ENCODE peak calls at places on chromosomes 1 and 21, in six cellular contexts. M is tibial artery, H is transverse colon, R is tibial nerve, Y is fibroblast of mammary gland, K is heart left ventricle. P is an unnamed sample.

GRCh38 chr1:185289880-185290279 is 27.2 kb downstream of the IVNS1ABP start:
- DNase-seq in Y (no peak), K (no peak), M (no peak), R (no peak), H (no peak), P (no peak)

GRCh38 chr1:200333329-200333728 is 76.5 kb downstream of the ZNF281 start:
- DNase-seq in R (no peak), H (no peak), Y (no peak), M (no peak), K (no peak), P (no peak)

GRCh38 chr1:80892452-80892995 is 908.2 kb upstream of the ADGRL2 start:
- DNase-seq in K (no peak), R (no peak), Y (peak; percentile 12), H (no peak), M (no peak), P (peak; percentile 39)

GRCh38 chr1:155324717-155325595 is 4.3 kb downstream of the RUSC1 start:
- DNase-seq in K (peak; percentile 64), H (peak; percentile 77), R (no peak), M (peak; percentile 75), Y (peak; percentile 45), P (peak; percentile 49)

GRCh38 chr1:89483010-89483756 is 41.4 kb upstream of the LRRC8B start:
- DNase-seq in H (peak; percentile 79), M (no peak), R (peak; percentile 96), Y (peak; percentile 82), K (peak; percentile 82), P (peak; percentile 93)

GRCh38 chr1:210989949-210990348 is 144.0 kb downstream of the KCNH1 start:
- DNase-seq in M (no peak), Y (no peak), K (no peak), H (no peak), R (no peak), P (no peak)

GRCh38 chr1:219138747-219139146 is 34.9 kb upstream of the LYPLAL1 start:
- DNase-seq in M (no peak), H (no peak), K (no peak), R (no peak), Y (no peak), P (no peak)

GRCh38 chr1:206439205-206439604 is 31.1 kb upstream of the IKBKE start:
- DNase-seq in H (no peak), M (no peak), K (no peak), Y (no peak), R (no peak), P (no peak)

GRCh38 chr1:54342764-54343687 is 63.2 kb downstream of the SSBP3 start:
- DNase-seq in R (no peak), H (no peak), K (peak; percentile 13), M (no peak), Y (no peak), P (no peak)

GRCh38 chr21:43304206-43304605 is 122.7 kb downstream of the SIK1 start:
- DNase-seq in H (no peak), R (no peak), Y (no peak), M (peak; percentile 53), K (peak; percentile 5), P (no peak)

GRCh38 chr1:32993215-32993566 is 28.6 kb upstream of the RNF19B start:
- DNase-seq in K (no peak), M (no peak), Y (no peak), R (no peak), H (no peak), P (no peak)

GRCh38 chr1:46134660-46135331 is 2.4 kb upstream of the PIK3R3 start:
- DNase-seq in Y (peak; percentile 95), R (no peak), M (no peak), H (no peak), K (peak; percentile 37), P (peak; percentile 81)

GRCh38 chr1:47438321-47439150 is 692 bp downstream of the FOXD2 start:
- DNase-seq in R (no peak), M (peak; percentile 75), K (no peak), Y (no peak), H (peak; percentile 41), P (peak; percentile 54)

GRCh38 chr1:240109920-240110685 is 18.4 kb downstream of the FMN2 start:
- DNase-seq in M (no peak), Y (no peak), R (no peak), K (no peak), H (no peak), P (no peak)

GRCh38 chr21:38048241-38048640 is 132.0 kb upstream of the KCNJ6 start:
- DNase-seq in R (no peak), H (no peak), Y (no peak), M (no peak), K (no peak), P (no peak)

GRCh38 chr1:228018961-228019721 is 12.3 kb downstream of the WNT3A start:
- DNase-seq in M (peak; percentile 35), Y (no peak), H (no peak), R (no peak), K (no peak), P (no peak)

GRCh38 chr1:38858833-38859560 is 575 bp downstream of the RRAGC start:
- DNase-seq in M (peak; percentile 81), H (peak; percentile 79), Y (peak; percentile 67), K (peak; percentile 67), R (peak; percentile 30), P (peak; percentile 70)

GRCh38 chr1:10140981-10141380 is 69.4 kb upstream of the KIF1B start:
- DNase-seq in K (no peak), H (no peak), R (no peak), Y (no peak), M (no peak), P (no peak)

GRCh38 chr21:38982096-38982495 is 176.4 kb downstream of the ETS2 start:
- DNase-seq in R (no peak), H (no peak), M (no peak), Y (no peak), K (no peak), P (peak; percentile 54)

GRCh38 chr1:55813619-55814018 is 598.5 kb upstream of the USP24 start:
- DNase-seq in K (peak; percentile 56), Y (peak; percentile 93), M (peak; percentile 73), H (peak; percentile 56), R (peak; percentile 75), P (peak; percentile 88)

GRCh38 chr1:180310095-180310494 is 80.0 kb downstream of the LHX4 start:
- DNase-seq in H (no peak), K (no peak), Y (peak; percentile 66), R (no peak), M (no peak), P (peak; percentile 47)

GRCh38 chr1:182397653-182398388 is 2.6 kb downstream of the TEDDM1 start:
- DNase-seq in Y (peak; percentile 31), H (no peak), R (no peak), K (no peak), M (no peak), P (peak; percentile 17)

GRCh38 chr1:180248731-180249681 is 18.9 kb downstream of the LHX4 start:
- DNase-seq in K (no peak), Y (no peak), R (no peak), H (no peak), M (peak; percentile 51), P (no peak)

GRCh38 chr21:15065381-15066230 is 806 bp upstream of the NRIP1 start:
- DNase-seq in M (peak; percentile 89), R (peak; percentile 87), Y (peak; percentile 83), H (peak; percentile 80), K (peak; percentile 88), P (peak; percentile 93)

GRCh38 chr1:26907071-26907922 is 6.5 kb downstream of the NR0B2 start:
- DNase-seq in K (no peak), H (peak; percentile 41), M (no peak), R (no peak), Y (peak; percentile 96), P (peak; percentile 73)

GRCh38 chr1:229408458-229409037 is 25.3 kb downstream of the ACTA1 start:
- DNase-seq in K (peak; percentile 92), R (no peak), M (no peak), Y (no peak), H (no peak), P (no peak)

GRCh38 chr1:65791860-65792670 is 630 bp upstream of the PDE4B start:
- DNase-seq in R (no peak), Y (peak; percentile 16), K (no peak), H (peak; percentile 8), M (no peak), P (peak; percentile 33)

GRCh38 chr21:42388740-42389448 is 7.0 kb downstream of the TMPRSS3 start:
- DNase-seq in H (no peak), K (no peak), Y (no peak), M (no peak), R (no peak), P (no peak)

GRCh38 chr1:229155472-229155871 is 115.4 kb upstream of the RAB4A start:
- DNase-seq in H (no peak), K (peak; percentile 39), R (peak; percentile 29), M (no peak), Y (peak; percentile 22), P (no peak)

GRCh38 chr1:74772945-74773344 is 40.0 kb downstream of the TYW3 start:
- DNase-seq in H (no peak), Y (peak; percentile 11), M (no peak), K (no peak), R (no peak), P (peak; percentile 57)

GRCh38 chr1:41673806-41674205 is 189.3 kb upstream of the EDN2 start:
- DNase-seq in M (no peak), Y (peak; percentile 42), R (no peak), H (no peak), K (no peak), P (no peak)

DNA sequence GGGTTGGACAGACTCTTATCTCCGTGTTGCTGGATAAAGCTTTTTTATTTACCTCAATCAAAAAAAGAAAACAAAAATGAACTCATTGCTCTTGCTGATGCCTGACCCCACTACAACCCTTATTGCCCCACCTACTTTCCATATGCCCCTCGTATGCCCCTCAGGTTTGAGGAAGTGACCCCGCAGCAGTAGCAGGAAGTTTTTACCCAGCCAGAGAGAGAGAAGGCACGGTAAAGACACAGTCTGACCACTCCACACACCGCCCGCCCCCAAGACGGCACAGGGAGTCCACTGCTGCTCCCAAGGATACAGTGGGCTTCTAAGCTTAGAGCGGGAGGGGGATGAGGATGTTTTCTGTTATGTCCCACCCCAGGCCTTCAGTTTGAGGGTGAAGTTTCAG is 9.8 kb downstream of the PLEKHO1 start:
- DNase-seq in K (no peak), R (no peak), M (peak; percentile 68), H (peak; percentile 42), Y (no peak), P (peak; percentile 45)
- H3K4me3 ChIP-seq in K (no peak overlapping the region), R (no peak overlapping the region), M (no peak overlapping the region), H (no peak overlapping the region), Y (no peak overlapping the region), P (no peak overlapping the region)

DNA sequence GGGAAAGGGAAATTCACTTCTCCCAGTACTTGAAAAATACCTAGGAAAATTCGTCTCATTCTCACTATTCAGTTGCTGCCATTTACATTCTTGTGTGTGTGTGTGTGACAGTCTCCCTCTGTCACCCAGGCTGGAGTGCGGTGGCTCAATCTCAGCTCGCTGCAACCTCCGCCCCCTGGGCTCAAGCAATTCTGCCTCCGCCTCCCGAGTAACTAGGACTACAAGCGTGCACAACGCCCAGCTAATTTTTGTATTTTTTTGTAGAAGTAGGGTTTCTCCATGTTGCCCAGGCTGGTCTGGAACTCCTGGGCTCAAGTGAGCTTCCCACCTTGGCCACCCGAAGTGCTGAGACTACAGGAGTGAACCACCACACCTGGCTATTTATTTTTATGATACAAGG is 1.2 kb downstream of the SNAPIN start:
- DNase-seq in M (peak; percentile 60), K (no peak), H (no peak), Y (no peak), R (no peak), P (no peak)
- H3K4me3 ChIP-seq in M (peak overlapping the region; percentile 72), K (peak overlapping the region; percentile 93), H (no peak overlapping the region), Y (peak overlapping the region; percentile 90), R (peak overlapping the region; percentile 78), P (no peak overlapping the region)

GRCh38 chr1:76871355-76871974 is 4.2 kb downstream of the ST6GALNAC5 start:
- DNase-seq in R (no peak), Y (no peak), K (no peak), H (no peak), M (no peak), P (no peak)
- H3K4me3 ChIP-seq in R (no peak overlapping the region), Y (no peak overlapping the region), K (no peak overlapping the region), H (no peak overlapping the region), M (no peak overlapping the region), P (no peak overlapping the region)

GRCh38 chr1:201941420-201942128 is 4.8 kb downstream of the LMOD1 start:
- DNase-seq in K (no peak), M (no peak), R (no peak), Y (no peak), H (no peak), P (peak; percentile 12)
- H3K4me3 ChIP-seq in K (peak overlapping the region; percentile 3), M (peak overlapping the region; percentile 92), R (peak overlapping the region; percentile 58), Y (no peak overlapping the region), H (peak overlapping the region; percentile 14), P (no peak overlapping the region)

P was measured in choroid plexus epithelial cell.